ENCODE peak calls at places on chromosomes 4 and X, in six cellular contexts. One of them, this sample, is unnamed.

GRCh38 chr4:11198516-11199305 is 230.0 kb downstream of the HS3ST1 start:
- DNase-seq in uterus: no peak
- DNase-seq in adipocyte: no peak
- DNase-seq in mammary epithelial cell: no peak
- DNase-seq in HAP-1: no peak
- DNase-seq in mucosa of descending colon: no peak
- DNase-seq in this sample: no peak

GRCh38 chr4:912548-913279 is 19.4 kb downstream of the GAK start:
- DNase-seq in HAP-1: no peak
- DNase-seq in adipocyte: no peak
- DNase-seq in mucosa of descending colon: peak; percentile 42
- DNase-seq in mammary epithelial cell: peak; percentile 79
- DNase-seq in uterus: peak; percentile 57
- DNase-seq in this sample: no peak

GRCh38 chr4:7769936-7770674 is 169.6 kb downstream of the AFAP1 start:
- DNase-seq in HAP-1: peak; percentile 40
- DNase-seq in mammary epithelial cell: no peak
- DNase-seq in adipocyte: peak; percentile 30
- DNase-seq in uterus: no peak
- DNase-seq in mucosa of descending colon: peak; percentile 39
- DNase-seq in this sample: no peak

GRCh38 chr4:25767877-25768475 is 94.8 kb downstream of the SEL1L3 start:
- DNase-seq in mucosa of descending colon: peak; percentile 64
- DNase-seq in HAP-1: peak; percentile 74
- DNase-seq in adipocyte: peak; percentile 85
- DNase-seq in uterus: peak; percentile 18
- DNase-seq in mammary epithelial cell: peak; percentile 43
- DNase-seq in this sample: peak; percentile 45

GRCh38 chrX:40176979-40177430 is 79.2 kb upstream of the BCOR start:
- DNase-seq in adipocyte: no peak
- DNase-seq in HAP-1: no peak
- DNase-seq in mammary epithelial cell: no peak
- DNase-seq in mucosa of descending colon: peak; percentile 36
- DNase-seq in uterus: no peak
- DNase-seq in this sample: no peak

GRCh38 chr4:42018451-42018850 is 28.1 kb downstream of the SLC30A9 start:
- DNase-seq in mucosa of descending colon: no peak
- DNase-seq in mammary epithelial cell: no peak
- DNase-seq in HAP-1: no peak
- DNase-seq in uterus: no peak
- DNase-seq in adipocyte: no peak
- DNase-seq in this sample: no peak

GRCh38 chrX:150848914-150849365 is 49.5 kb downstream of the CD99L2 start:
- DNase-seq in mucosa of descending colon: peak; percentile 9
- DNase-seq in mammary epithelial cell: peak; percentile 42
- DNase-seq in adipocyte: no peak
- DNase-seq in uterus: no peak
- DNase-seq in HAP-1: no peak
- DNase-seq in this sample: no peak

GRCh38 chr4:6855692-6856297 is 53.8 kb upstream of the TBC1D14 start:
- DNase-seq in mucosa of descending colon: no peak
- DNase-seq in adipocyte: peak; percentile 90
- DNase-seq in uterus: no peak
- DNase-seq in HAP-1: no peak
- DNase-seq in mammary epithelial cell: no peak
- DNase-seq in this sample: peak; percentile 39

GRCh38 chr4:163595590-163595989 is 101.1 kb downstream of the TMA16 start:
- DNase-seq in mammary epithelial cell: no peak
- DNase-seq in mucosa of descending colon: no peak
- DNase-seq in uterus: no peak
- DNase-seq in HAP-1: no peak
- DNase-seq in adipocyte: no peak
- DNase-seq in this sample: no peak

GRCh38 chr4:156378053-156378665 is 424.5 kb upstream of the CTSO start:
- DNase-seq in uterus: no peak
- DNase-seq in mucosa of descending colon: peak; percentile 33
- DNase-seq in adipocyte: peak; percentile 19
- DNase-seq in mammary epithelial cell: peak; percentile 53
- DNase-seq in HAP-1: peak; percentile 57
- DNase-seq in this sample: no peak

GRCh38 chr4:112813790-112814189 is 176.8 kb downstream of the LARP7 start:
- DNase-seq in mucosa of descending colon: no peak
- DNase-seq in mammary epithelial cell: peak; percentile 76
- DNase-seq in adipocyte: peak; percentile 31
- DNase-seq in HAP-1: no peak
- DNase-seq in uterus: no peak
- DNase-seq in this sample: peak; percentile 71

GRCh38 chrX:27807690-27808089 is at the start of gene MAGEB10:
- DNase-seq in mucosa of descending colon: no peak
- DNase-seq in mammary epithelial cell: no peak
- DNase-seq in HAP-1: no peak
- DNase-seq in uterus: no peak
- DNase-seq in adipocyte: no peak
- DNase-seq in this sample: no peak

GRCh38 chr4:36676139-36677050 is 395.0 kb downstream of the DTHD1 start:
- DNase-seq in mammary epithelial cell: no peak
- DNase-seq in mucosa of descending colon: no peak
- DNase-seq in uterus: no peak
- DNase-seq in adipocyte: no peak
- DNase-seq in HAP-1: peak; percentile 16
- DNase-seq in this sample: peak; percentile 0

GRCh38 chr4:41146716-41147506 is 67.4 kb downstream of the APBB2 start:
- DNase-seq in uterus: peak; percentile 40
- DNase-seq in mucosa of descending colon: no peak
- DNase-seq in adipocyte: peak; percentile 42
- DNase-seq in mammary epithelial cell: no peak
- DNase-seq in HAP-1: peak; percentile 82
- DNase-seq in this sample: no peak

GRCh38 chrX:129808829-129809745 is 29.3 kb downstream of the SASH3 start:
- DNase-seq in mammary epithelial cell: no peak
- DNase-seq in mucosa of descending colon: no peak
- DNase-seq in HAP-1: no peak
- DNase-seq in adipocyte: no peak
- DNase-seq in uterus: no peak
- DNase-seq in this sample: no peak

GRCh38 chr4:26183017-26183416 is 137.8 kb upstream of the RBPJ start:
- DNase-seq in mammary epithelial cell: peak; percentile 14
- DNase-seq in mucosa of descending colon: no peak
- DNase-seq in adipocyte: no peak
- DNase-seq in uterus: no peak
- DNase-seq in HAP-1: no peak
- DNase-seq in this sample: no peak

GRCh38 chr4:122744229-122744628 is 11.7 kb downstream of the BBS12 start:
- DNase-seq in mammary epithelial cell: no peak
- DNase-seq in mucosa of descending colon: peak; percentile 18
- DNase-seq in HAP-1: no peak
- DNase-seq in adipocyte: peak; percentile 77
- DNase-seq in uterus: no peak
- DNase-seq in this sample: peak; percentile 74

GRCh38 chrX:39145859-39146258 is 344.6 kb downstream of the MID1IP1 start:
- DNase-seq in HAP-1: no peak
- DNase-seq in mucosa of descending colon: no peak
- DNase-seq in mammary epithelial cell: no peak
- DNase-seq in uterus: no peak
- DNase-seq in adipocyte: no peak
- DNase-seq in this sample: no peak

GRCh38 chr4:103150677-103151076 is 47.5 kb downstream of the CENPE start:
- DNase-seq in adipocyte: peak; percentile 32
- DNase-seq in uterus: no peak
- DNase-seq in HAP-1: no peak
- DNase-seq in mammary epithelial cell: peak; percentile 78
- DNase-seq in mucosa of descending colon: no peak
- DNase-seq in this sample: no peak

GRCh38 chrX:40201486-40201885 is 103.7 kb upstream of the BCOR start:
- DNase-seq in mucosa of descending colon: no peak
- DNase-seq in mammary epithelial cell: no peak
- DNase-seq in adipocyte: no peak
- DNase-seq in uterus: no peak
- DNase-seq in HAP-1: no peak
- DNase-seq in this sample: no peak

GRCh38 chr4:14928035-14928434 is 74.2 kb upstream of the CPEB2 start:
- DNase-seq in mucosa of descending colon: no peak
- DNase-seq in HAP-1: no peak
- DNase-seq in uterus: no peak
- DNase-seq in mammary epithelial cell: no peak
- DNase-seq in adipocyte: no peak
- DNase-seq in this sample: no peak

GRCh38 chr4:137530176-137530575 is 2.1 kb downstream of the PCDH18 start:
- DNase-seq in mucosa of descending colon: no peak
- DNase-seq in HAP-1: no peak
- DNase-seq in adipocyte: peak; percentile 76
- DNase-seq in mammary epithelial cell: no peak
- DNase-seq in uterus: no peak
- DNase-seq in this sample: peak; percentile 69

GRCh38 chr4:73661646-73662119 is 41.4 kb upstream of the RASSF6 start:
- DNase-seq in mammary epithelial cell: peak; percentile 98
- DNase-seq in uterus: no peak
- DNase-seq in adipocyte: peak; percentile 80
- DNase-seq in mucosa of descending colon: no peak
- DNase-seq in HAP-1: no peak
- DNase-seq in this sample: peak; percentile 96

GRCh38 chr4:82431026-82431745 is 796 bp downstream of the ENOPH1 start:
- DNase-seq in HAP-1: peak; percentile 54
- DNase-seq in adipocyte: peak; percentile 59
- DNase-seq in uterus: no peak
- DNase-seq in mammary epithelial cell: peak; percentile 58
- DNase-seq in mucosa of descending colon: peak; percentile 59
- DNase-seq in this sample: no peak

GRCh38 chr4:132333723-132334045 is 815.4 kb upstream of the PCDH10 start:
- DNase-seq in mucosa of descending colon: no peak
- DNase-seq in mammary epithelial cell: peak; percentile 25
- DNase-seq in HAP-1: no peak
- DNase-seq in uterus: no peak
- DNase-seq in adipocyte: peak; percentile 68
- DNase-seq in this sample: peak; percentile 65

GRCh38 chrX:119181491-119181890 is 53.9 kb upstream of the KIAA1210 start:
- DNase-seq in mucosa of descending colon: peak; percentile 34
- DNase-seq in mammary epithelial cell: peak; percentile 9
- DNase-seq in HAP-1: peak; percentile 12
- DNase-seq in uterus: no peak
- DNase-seq in adipocyte: no peak
- DNase-seq in this sample: no peak

GRCh38 chr4:37434469-37434868 is 189.9 kb downstream of the NWD2 start:
- DNase-seq in mucosa of descending colon: no peak
- DNase-seq in mammary epithelial cell: no peak
- DNase-seq in adipocyte: peak; percentile 4
- DNase-seq in uterus: no peak
- DNase-seq in HAP-1: no peak
- DNase-seq in this sample: no peak

GRCh38 chr4:159447296-159447695 is 344.4 kb downstream of the RAPGEF2 start:
- DNase-seq in mucosa of descending colon: no peak
- DNase-seq in HAP-1: no peak
- DNase-seq in uterus: no peak
- DNase-seq in adipocyte: no peak
- DNase-seq in mammary epithelial cell: no peak
- DNase-seq in this sample: no peak

GRCh38 chr4:88989990-88990389 is 67.0 kb downstream of the FAM13A start:
- DNase-seq in mammary epithelial cell: no peak
- DNase-seq in HAP-1: no peak
- DNase-seq in mucosa of descending colon: no peak
- DNase-seq in uterus: no peak
- DNase-seq in adipocyte: no peak
- DNase-seq in this sample: no peak

DNA sequence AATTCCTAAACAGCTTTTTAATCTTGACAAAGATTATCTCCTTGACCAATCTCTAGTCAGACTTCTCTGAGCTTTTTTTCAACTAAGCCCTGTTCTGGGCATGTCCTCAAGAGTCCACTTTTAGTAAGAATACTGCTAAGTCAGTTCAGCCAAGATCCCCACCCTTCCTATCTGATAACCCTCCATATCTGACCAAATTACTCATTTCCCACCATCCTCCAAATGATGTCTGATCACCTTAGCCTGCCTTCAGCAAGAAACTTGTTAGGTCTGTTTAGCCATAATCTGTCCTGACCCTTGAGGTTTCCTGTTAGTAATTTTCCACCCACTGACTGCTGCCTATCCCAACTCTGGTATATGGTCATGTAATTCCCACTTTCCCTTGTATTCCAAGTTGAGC is 65.2 kb downstream of the FAM13A start:
- DNase-seq in HAP-1: no peak
- DNase-seq in mammary epithelial cell: peak; percentile 60
- DNase-seq in uterus: no peak
- DNase-seq in adipocyte: no peak
- DNase-seq in mucosa of descending colon: no peak
- DNase-seq in this sample: no peak
- H3K4me3 ChIP-seq in HAP-1: no peak overlapping the region
- H3K4me3 ChIP-seq in mammary epithelial cell: no peak overlapping the region
- H3K4me3 ChIP-seq in uterus: no peak overlapping the region
- H3K4me3 ChIP-seq in adipocyte: no peak overlapping the region
- H3K4me3 ChIP-seq in mucosa of descending colon: no peak overlapping the region
- H3K4me3 ChIP-seq in this sample: no peak overlapping the region

GRCh38 chr4:125526420-125526819 is 211.7 kb downstream of the FAT4 start:
- DNase-seq in adipocyte: no peak
- DNase-seq in mammary epithelial cell: no peak
- DNase-seq in uterus: no peak
- DNase-seq in HAP-1: no peak
- DNase-seq in mucosa of descending colon: no peak
- DNase-seq in this sample: no peak
- H3K4me3 ChIP-seq in adipocyte: no peak overlapping the region
- H3K4me3 ChIP-seq in mammary epithelial cell: no peak overlapping the region
- H3K4me3 ChIP-seq in uterus: no peak overlapping the region
- H3K4me3 ChIP-seq in HAP-1: no peak overlapping the region
- H3K4me3 ChIP-seq in mucosa of descending colon: no peak overlapping the region
- H3K4me3 ChIP-seq in this sample: no peak overlapping the region

DNA sequence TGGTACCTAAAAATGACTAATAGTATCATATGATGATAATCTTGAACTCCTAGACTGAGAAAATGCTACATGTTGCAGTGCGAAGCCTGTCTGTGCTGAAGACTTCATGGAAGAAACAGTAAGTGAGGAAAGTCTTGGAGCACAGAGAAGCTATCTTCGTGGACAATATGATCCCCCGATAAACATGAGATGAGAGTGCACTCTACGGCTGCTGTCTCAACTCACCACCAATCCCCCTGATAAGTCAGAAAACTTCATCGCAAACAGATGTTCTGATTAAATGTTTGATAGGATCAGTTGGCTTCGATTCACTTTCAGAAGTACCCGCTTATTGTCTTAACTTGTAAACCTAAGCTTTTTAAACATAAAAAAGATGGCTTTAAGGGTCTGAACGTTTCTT is 130.2 kb downstream of the ELOVL6 start:
- DNase-seq in mucosa of descending colon: no peak
- DNase-seq in uterus: no peak
- DNase-seq in mammary epithelial cell: no peak
- DNase-seq in HAP-1: no peak
- DNase-seq in adipocyte: no peak
- DNase-seq in this sample: no peak
- H3K4me3 ChIP-seq in mucosa of descending colon: no peak overlapping the region
- H3K4me3 ChIP-seq in uterus: no peak overlapping the region
- H3K4me3 ChIP-seq in mammary epithelial cell: no peak overlapping the region
- H3K4me3 ChIP-seq in HAP-1: no peak overlapping the region
- H3K4me3 ChIP-seq in adipocyte: no peak overlapping the region
- H3K4me3 ChIP-seq in this sample: no peak overlapping the region

DNA sequence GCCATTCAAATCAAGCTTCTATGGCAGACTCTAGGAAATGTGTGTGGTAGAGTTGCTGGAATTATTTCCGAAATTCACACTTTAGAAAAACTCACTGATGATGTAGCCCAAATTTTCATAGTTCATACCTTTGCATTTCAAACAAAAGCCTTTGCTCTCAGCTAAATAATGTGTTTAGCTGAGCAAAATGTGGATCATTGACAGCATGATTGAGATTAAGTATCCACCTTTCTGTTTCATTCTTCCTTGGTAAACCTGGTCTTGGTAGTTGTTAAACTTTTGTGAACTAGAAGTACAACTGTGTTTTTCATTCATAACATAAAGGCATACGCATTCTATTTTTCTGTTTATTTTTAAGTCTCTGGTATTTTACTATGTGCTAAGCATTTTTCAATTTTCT is 7.2 kb downstream of the PCDH7 start:
- DNase-seq in adipocyte: no peak
- DNase-seq in HAP-1: no peak
- DNase-seq in mammary epithelial cell: no peak
- DNase-seq in mucosa of descending colon: no peak
- DNase-seq in uterus: no peak
- DNase-seq in this sample: no peak
- H3K4me3 ChIP-seq in adipocyte: no peak overlapping the region
- H3K4me3 ChIP-seq in HAP-1: no peak overlapping the region
- H3K4me3 ChIP-seq in mammary epithelial cell: no peak overlapping the region
- H3K4me3 ChIP-seq in mucosa of descending colon: no peak overlapping the region
- H3K4me3 ChIP-seq in uterus: no peak overlapping the region
- H3K4me3 ChIP-seq in this sample: no peak overlapping the region